ENCODE peak calls at places on chromosomes 5 and 9, in four cellular contexts. S is activated effector memory CD4-positive, alpha-beta T cell treated with Interleukin-2 at 50 U/mL for 16 hours; X is brain microvascular endothelial cell; E is GM12865. Z is an unnamed sample.

GRCh38 chr5:159883522-159883950 is 32.7 kb upstream of the ADRA1B start:
- DNase-seq in S (no peak), X (peak; percentile 52), E (no peak), Z (no peak)

GRCh38 chr5:136128416-136128935 is 4.2 kb upstream of the SMAD5 start:
- DNase-seq in S (no peak), X (no peak), E (no peak), Z (no peak)

GRCh38 chr5:178573216-178573615 is 17.0 kb downstream of the COL23A1 start:
- DNase-seq in S (no peak), X (no peak), E (no peak), Z (no peak)

GRCh38 chr5:110262754-110263153 is 463.7 kb downstream of the TMEM232 start:
- DNase-seq in S (no peak), X (no peak), E (no peak), Z (no peak)

GRCh38 chr9:77820293-77820954 is 172.3 kb upstream of the GNA14 start:
- DNase-seq in S (no peak), X (peak; percentile 74), E (no peak), Z (no peak)

GRCh38 chr9:35745569-35745968 is 3.5 kb downstream of the GBA2 start:
- DNase-seq in S (no peak), X (no peak), E (no peak), Z (no peak)

GRCh38 chr9:88829276-88829675 is 162.0 kb upstream of the S1PR3 start:
- DNase-seq in S (no peak), X (peak; percentile 49), E (peak; percentile 25), Z (no peak)

GRCh38 chr5:88551724-88552345 is 283.2 kb upstream of the TMEM161B start:
- DNase-seq in S (no peak), X (no peak), E (no peak), Z (no peak)

GRCh38 chr9:107480386-107480789 is 9.2 kb downstream of the KLF4 start:
- DNase-seq in S (no peak), X (no peak), E (no peak), Z (no peak)

GRCh38 chr9:93917121-93917853 is 37.9 kb downstream of the BARX1 start:
- DNase-seq in S (no peak), X (no peak), E (no peak), Z (no peak)

GRCh38 chr5:118029807-118030206 is 958.5 kb downstream of the DTWD2 start:
- DNase-seq in S (no peak), X (no peak), E (no peak), Z (no peak)

GRCh38 chr5:33563530-33563929 is 122.8 kb downstream of the TARS1 start:
- DNase-seq in S (no peak), X (no peak), E (no peak), Z (no peak)

GRCh38 chr9:117444466-117444865 is 29.6 kb upstream of the ASTN2 start:
- DNase-seq in S (no peak), X (no peak), E (no peak), Z (no peak)

GRCh38 chr5:55569513-55569865 is 34.7 kb upstream of the PLPP1 start:
- DNase-seq in S (no peak), X (no peak), E (no peak), Z (no peak)

GRCh38 chr5:74648835-74649286 is 8.3 kb upstream of the ENC1 start:
- DNase-seq in S (no peak), X (no peak), E (peak; percentile 77), Z (peak; percentile 80)

GRCh38 chr9:121672213-121672612 is 20.8 kb downstream of the DAB2IP start:
- DNase-seq in S (no peak), X (no peak), E (no peak), Z (no peak)

GRCh38 chr5:9529513-9529912 is 16.4 kb downstream of the SEMA5A start:
- DNase-seq in S (no peak), X (no peak), E (no peak), Z (no peak)

GRCh38 chr5:81819556-81820314 is 68.8 kb upstream of the SSBP2 start:
- DNase-seq in S (no peak), X (peak; percentile 39), E (no peak), Z (no peak)

GRCh38 chr9:130555968-130556367 is 23.4 kb upstream of the FUBP3 start:
- DNase-seq in S (no peak), X (no peak), E (no peak), Z (no peak)

GRCh38 chr9:129125478-129125877 is 14.3 kb downstream of the PTPA start:
- DNase-seq in S (no peak), X (peak; percentile 92), E (peak; percentile 76), Z (no peak)

GRCh38 chr5:7926296-7926695 is 57.3 kb downstream of the MTRR start:
- DNase-seq in S (no peak), X (peak; percentile 99), E (no peak), Z (no peak)

GRCh38 chr5:82885657-82886389 is 191.4 kb downstream of the TMEM167A start:
- DNase-seq in S (no peak), X (peak; percentile 40), E (peak; percentile 34), Z (no peak)

GRCh38 chr5:170297589-170298462 is at the start of gene LCP2:
- DNase-seq in S (peak; percentile 45), X (no peak), E (peak; percentile 63), Z (peak; percentile 45)

GRCh38 chr5:131245948-131246347 is 17.9 kb upstream of the CDC42SE2 start:
- DNase-seq in S (no peak), X (no peak), E (no peak), Z (no peak)

GRCh38 chr5:142191776-142192175 is 83.2 kb downstream of the NDFIP1 start:
- DNase-seq in S (no peak), X (no peak), E (no peak), Z (no peak)

GRCh38 chr5:102911973-102912372 is 156.9 kb downstream of the PAM start:
- DNase-seq in S (no peak), X (peak; percentile 42), E (no peak), Z (no peak)

GRCh38 chr5:175693746-175694145 is 35.9 kb downstream of the HRH2 start:
- DNase-seq in S (no peak), X (no peak), E (no peak), Z (no peak)

GRCh38 chr5:73444499-73445432 is 3.8 kb downstream of the FOXD1 start:
- DNase-seq in S (no peak), X (no peak), E (no peak), Z (no peak)